ENCODE peak calls at places on chromosomes 7 and 10, in five cellular contexts. C is GM23248, J is IMR-90, L is mesenchymal stem cell, D is HepG2. B is an unnamed sample.

GRCh38 chr10:132539894-132540293 is 2.3 kb downstream of the INPP5A start:
- DNase-seq in J (peak; percentile 75), L (peak; percentile 74), C (peak; percentile 88), D (no peak), B (peak; percentile 80)

GRCh38 chr7:79410345-79410744 is 43.1 kb downstream of the MAGI2 start:
- DNase-seq in C (no peak), D (no peak), J (peak; percentile 27), L (no peak), B (no peak)

GRCh38 chr7:128304212-128304611 is 39.5 kb downstream of the RBM28 start:
- DNase-seq in L (no peak), J (no peak), D (no peak), C (no peak), B (no peak)

GRCh38 chr10:30027057-30028005 is 32.1 kb downstream of the JCAD start:
- DNase-seq in D (no peak), C (no peak), L (no peak), J (no peak), B (no peak)

GRCh38 chr7:11910253-11910652 is 78.3 kb upstream of the THSD7A start:
- DNase-seq in D (no peak), L (no peak), J (no peak), C (no peak), B (no peak)

GRCh38 chr7:70920886-70921285 is 211.1 kb upstream of the GALNT17 start:
- DNase-seq in L (peak; percentile 0), J (no peak), D (no peak), C (no peak), B (no peak)

GRCh38 chr7:150345012-150345411 is 3.6 kb upstream of the RARRES2 start:
- DNase-seq in D (no peak), L (no peak), J (no peak), C (no peak), B (no peak)

GRCh38 chr7:40746841-40747556 is 612.2 kb downstream of the SUGCT start:
- DNase-seq in D (no peak), J (peak; percentile 28), C (peak; percentile 43), L (no peak), B (no peak)

GRCh38 chr7:75809396-75809795 is 4.2 kb downstream of the CCL24 start:
- DNase-seq in J (no peak), D (no peak), C (no peak), L (no peak), B (peak; percentile 20)

GRCh38 chr10:28676297-28676967 is 889 bp upstream of the BAMBI start:
- DNase-seq in L (peak; percentile 54), J (no peak), C (peak; percentile 45), D (no peak), B (peak; percentile 52)

GRCh38 chr7:6162331-6162620 is 110.1 kb downstream of the CYTH3 start:
- DNase-seq in L (no peak), C (no peak), J (no peak), D (no peak), B (no peak)

GRCh38 chr10:4652111-4653010 is 173.6 kb upstream of the AKR1E2 start:
- DNase-seq in J (no peak), C (no peak), L (peak; percentile 17), D (no peak), B (no peak)

GRCh38 chr7:129779602-129780256 is 168.2 kb downstream of the NRF1 start:
- DNase-seq in C (peak; percentile 52), L (no peak), D (peak; percentile 61), J (no peak), B (peak; percentile 38)

GRCh38 chr7:28328161-28328560 is 84.2 kb upstream of the CREB5 start:
- DNase-seq in J (no peak), C (no peak), D (no peak), L (no peak), B (no peak)

GRCh38 chr10:133274751-133275682 is 1.7 kb downstream of the ADAM8 start:
- DNase-seq in L (no peak), D (no peak), C (peak; percentile 23), J (no peak), B (no peak)

GRCh38 chr10:88668465-88668864 is 4.2 kb downstream of the LIPF start:
- DNase-seq in D (no peak), J (no peak), L (no peak), C (no peak), B (no peak)

GRCh38 chr7:82105463-82105862 is 335.6 kb upstream of the HGF start:
- DNase-seq in D (no peak), J (peak; percentile 91), L (peak; percentile 86), C (peak; percentile 86), B (peak; percentile 56)

GRCh38 chr7:129739427-129739826 is 127.9 kb downstream of the NRF1 start:
- DNase-seq in D (no peak), L (peak; percentile 90), J (peak; percentile 76), C (peak; percentile 26), B (no peak)

GRCh38 chr7:518630-519428 is 817 bp downstream of the PDGFA start:
- DNase-seq in L (peak; percentile 83), C (peak; percentile 75), D (no peak), J (peak; percentile 71), B (peak; percentile 84)

DNA sequence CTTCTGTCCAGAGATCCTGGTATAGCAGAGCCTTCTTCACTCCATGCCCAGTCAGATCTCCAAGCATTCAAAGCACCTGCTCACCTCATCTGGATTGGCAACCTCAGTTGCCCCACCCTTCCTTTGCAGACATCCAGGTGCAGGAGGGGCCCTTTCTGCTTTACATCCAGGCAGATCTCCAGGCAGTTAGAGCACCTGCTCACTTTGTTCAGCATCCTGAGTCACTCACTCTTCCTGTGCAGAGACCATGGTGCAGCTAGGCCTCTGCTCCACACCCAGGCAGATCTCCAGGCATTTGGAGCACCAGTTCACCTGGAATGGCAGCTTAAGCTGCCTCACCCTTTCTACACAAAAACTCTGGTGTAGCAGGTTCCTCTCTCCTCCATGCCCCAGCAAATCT is 153.1 kb downstream of the CDK14 start:
- DNase-seq in D (no peak), C (no peak), L (no peak), J (no peak), B (no peak)
- H3K4me1 ChIP-seq in D (no peaks in the 10 kb centered on the region), C (peaks cover 5% of the 10 kb centered on the region), L (no peaks in the 10 kb centered on the region), J (no peaks in the 10 kb centered on the region), B (peaks cover 17% of the 10 kb centered on the region)

GRCh38 chr7:45563804-45564461 is 10.2 kb upstream of the ADCY1 start:
- DNase-seq in J (no peak), L (no peak), C (no peak), D (no peak), B (no peak)

GRCh38 chr7:45563401-45563800 is 10.8 kb upstream of the ADCY1 start:
- DNase-seq in C (no peak), L (no peak), J (no peak), D (no peak), B (no peak)

GRCh38 chr7:45564485-45564884 is 9.7 kb upstream of the ADCY1 start:
- DNase-seq in J (no peak), L (no peak), C (no peak), D (no peak), B (no peak)

GRCh38 chr7:45566386-45566785 is 7.8 kb upstream of the ADCY1 start:
- DNase-seq in J (no peak), D (no peak), C (no peak), L (no peak), B (no peak)

GRCh38 chr7:45564886-45565455 is 9.2 kb upstream of the ADCY1 start:
- DNase-seq in D (no peak), J (no peak), C (no peak), L (no peak), B (no peak)
- H3K9ac ChIP-seq in D (no peak overlapping the region), J (no peak overlapping the region), C (no peak overlapping the region), L (peak overlapping the region; percentile 27), B (peak overlapping the region; percentile 40)

GRCh38 chr7:73732397-73732796 is 6.2 kb downstream of the ABHD11 start:
- DNase-seq in J (no peak), C (no peak), L (no peak), D (no peak), B (no peak)
- H3K4me1 ChIP-seq in J (no peaks in the 10 kb centered on the region), C (no peaks in the 10 kb centered on the region), L (peaks cover 4% of the 10 kb centered on the region), D (peaks cover 17% of the 10 kb centered on the region), B (peaks cover 11% of the 10 kb centered on the region)

DNA sequence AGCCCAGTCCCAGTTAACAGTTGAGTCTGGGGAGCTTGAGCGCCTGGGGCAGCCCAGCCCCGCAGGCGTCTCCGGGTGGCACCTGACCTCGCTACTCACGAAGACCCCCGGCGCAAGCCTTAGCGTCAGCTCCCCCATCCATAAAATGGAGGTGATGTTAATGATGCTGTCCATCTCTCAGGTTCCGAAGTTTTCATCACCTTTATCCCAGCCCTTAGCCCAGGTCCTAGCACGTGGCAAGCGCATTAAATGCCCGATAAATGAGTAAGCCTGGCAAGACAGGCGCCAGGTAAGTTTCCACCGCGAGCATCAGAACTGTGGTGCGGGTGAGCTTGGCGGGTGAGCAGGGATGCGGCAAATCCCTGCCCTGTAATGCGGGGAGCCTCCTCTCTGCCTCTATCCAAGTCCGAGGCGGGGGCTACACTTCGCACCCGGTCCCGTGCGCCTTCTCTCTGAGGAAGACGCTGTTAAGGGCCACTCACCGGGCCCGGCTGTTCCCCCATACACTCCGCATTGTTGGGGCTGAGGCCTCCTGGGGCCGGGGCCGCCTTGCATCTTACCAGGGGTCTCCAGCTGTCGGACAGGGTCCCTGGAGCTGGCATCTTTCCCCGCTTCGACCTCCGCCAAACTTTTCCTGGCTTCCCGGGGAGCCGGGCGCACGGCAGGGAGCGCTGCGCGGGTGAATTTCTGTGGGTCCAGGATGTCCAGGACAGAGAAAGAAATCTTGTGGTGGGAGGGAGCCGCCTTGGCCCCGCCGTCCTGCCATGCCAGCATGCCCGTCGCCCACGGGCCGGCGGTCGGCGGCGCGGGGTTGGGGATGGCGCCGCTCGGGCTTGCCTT is 445 bp downstream of the NKX1-2 start:
- DNase-seq in L (no peak), D (no peak), C (peak; percentile 12), J (no peak), B (no peak)
- H3K9ac ChIP-seq in L (no peak overlapping the region), D (no peak overlapping the region), C (no peak overlapping the region), J (no peak overlapping the region), B (no peak overlapping the region)

GRCh38 chr10:127991543-127992255 is 84.8 kb downstream of the PTPRE start:
- DNase-seq in J (no peak), L (peak; percentile 64), D (no peak), C (peak; percentile 34), B (no peak)
- H3K4me1 ChIP-seq in J (peaks cover 4% of the 10 kb centered on the region), L (peaks cover 17% of the 10 kb centered on the region), D (no peaks in the 10 kb centered on the region), C (peaks cover 28% of the 10 kb centered on the region), B (peaks cover 44% of the 10 kb centered on the region)

GRCh38 chr10:125262920-125263319 is 102.6 kb upstream of the CTBP2 start:
- DNase-seq in C (no peak), J (no peak), D (no peak), L (no peak), B (no peak)
- H3K9ac ChIP-seq in C (no peak overlapping the region), J (no peak overlapping the region), D (no peak overlapping the region), L (no peak overlapping the region), B (no peak overlapping the region)

GRCh38 chr7:2000801-2001321 is 231.9 kb downstream of the MAD1L1 start:
- DNase-seq in J (no peak), C (no peak), L (no peak), D (no peak), B (no peak)
- H3K4me1 ChIP-seq in J (no peaks in the 10 kb centered on the region), C (no peaks in the 10 kb centered on the region), L (peaks cover 5% of the 10 kb centered on the region), D (peaks cover 5% of the 10 kb centered on the region), B (no peaks in the 10 kb centered on the region)

GRCh38 chr7:2116903-2117680 is 115.7 kb downstream of the MAD1L1 start:
- DNase-seq in D (no peak), C (no peak), L (no peak), J (peak; percentile 34), B (no peak)
- H3K9ac ChIP-seq in D (no peak overlapping the region), C (no peak overlapping the region), L (no peak overlapping the region), J (no peak overlapping the region), B (no peak overlapping the region)

DNA sequence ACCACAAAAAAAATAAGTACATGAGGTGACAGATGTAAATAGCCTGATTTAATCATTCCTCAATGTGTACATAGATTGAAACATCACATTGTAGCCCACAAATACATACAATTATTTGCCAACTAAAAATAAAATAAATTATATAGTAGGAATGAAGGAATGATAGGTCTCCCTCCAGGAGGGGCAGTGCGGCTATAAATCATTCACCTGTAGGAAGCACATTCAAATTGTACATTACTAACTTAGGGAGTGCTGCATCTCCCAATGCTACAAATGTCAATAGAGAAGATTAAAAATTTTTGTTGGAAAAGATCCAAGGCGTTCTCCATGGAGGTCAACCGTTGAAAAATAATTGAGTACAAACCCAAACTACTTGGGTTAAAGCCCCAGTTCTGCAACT is 4.2 kb downstream of the KBTBD2 start:
- DNase-seq in L (no peak), J (no peak), D (no peak), C (no peak), B (no peak)
- H3K4me1 ChIP-seq in L (peaks cover 6% of the 10 kb centered on the region), J (no peaks in the 10 kb centered on the region), D (peaks cover 67% of the 10 kb centered on the region), C (peaks cover 26% of the 10 kb centered on the region), B (peaks cover 31% of the 10 kb centered on the region)

B was measured in adipocyte.